ENCODE peak calls at places on chromosomes 4 and X, in five cellular contexts. One of them, this sample, is unnamed.

GRCh38 chrX:97597954-97598353 is 714.2 kb downstream of the RPA4 start:
- DNase-seq in fibroblast of pulmonary artery: no peak
- DNase-seq in astrocyte: no peak
- DNase-seq in WERI-Rb-1: peak
- DNase-seq in lung: no peak
- DNase-seq in this sample: no peak

GRCh38 chr4:183130328-183131155 is 31.5 kb downstream of the WWC2 start:
- DNase-seq in fibroblast of pulmonary artery: peak
- DNase-seq in astrocyte: peak
- DNase-seq in WERI-Rb-1: no peak
- DNase-seq in lung: peak
- DNase-seq in this sample: peak

GRCh38 chr4:173748353-173748752 is 218.3 kb upstream of the HAND2 start:
- DNase-seq in fibroblast of pulmonary artery: peak
- DNase-seq in astrocyte: no peak
- DNase-seq in WERI-Rb-1: no peak
- DNase-seq in lung: no peak
- DNase-seq in this sample: no peak

GRCh38 chr4:76365636-76366035 is 55.3 kb downstream of the CCDC158 start:
- DNase-seq in fibroblast of pulmonary artery: no peak
- DNase-seq in astrocyte: peak
- DNase-seq in WERI-Rb-1: no peak
- DNase-seq in lung: no peak
- DNase-seq in this sample: peak

GRCh38 chr4:118280501-118281218 is 72.1 kb downstream of the PRSS12 start:
- DNase-seq in fibroblast of pulmonary artery: peak
- DNase-seq in astrocyte: peak
- DNase-seq in WERI-Rb-1: peak
- DNase-seq in lung: peak
- DNase-seq in this sample: peak

GRCh38 chr4:78166582-78166981 is 109.5 kb downstream of the FRAS1 start:
- DNase-seq in fibroblast of pulmonary artery: no peak
- DNase-seq in astrocyte: peak
- DNase-seq in WERI-Rb-1: no peak
- DNase-seq in lung: no peak
- DNase-seq in this sample: no peak

GRCh38 chr4:163127621-163128020 is 39.1 kb downstream of the NAF1 start:
- DNase-seq in fibroblast of pulmonary artery: no peak
- DNase-seq in astrocyte: no peak
- DNase-seq in WERI-Rb-1: no peak
- DNase-seq in lung: no peak
- DNase-seq in this sample: no peak

GRCh38 chr4:109665783-109666455 is 37.3 kb downstream of the CASP6 start:
- DNase-seq in fibroblast of pulmonary artery: no peak
- DNase-seq in astrocyte: peak
- DNase-seq in WERI-Rb-1: no peak
- DNase-seq in lung: no peak
- DNase-seq in this sample: no peak

GRCh38 chrX:11759172-11759460 is 1.1 kb downstream of the MSL3 start:
- DNase-seq in fibroblast of pulmonary artery: no peak
- DNase-seq in astrocyte: no peak
- DNase-seq in WERI-Rb-1: no peak
- DNase-seq in lung: no peak
- DNase-seq in this sample: no peak

GRCh38 chrX:21883258-21883657 is 27.5 kb downstream of the YY2 start:
- DNase-seq in fibroblast of pulmonary artery: no peak
- DNase-seq in astrocyte: no peak
- DNase-seq in WERI-Rb-1: no peak
- DNase-seq in lung: no peak
- DNase-seq in this sample: no peak

GRCh38 chr4:1216869-1217294 is 32.0 kb downstream of the CTBP1 start:
- DNase-seq in fibroblast of pulmonary artery: no peak
- DNase-seq in astrocyte: no peak
- DNase-seq in WERI-Rb-1: no peak
- DNase-seq in lung: no peak
- DNase-seq in this sample: no peak

GRCh38 chrX:6904178-6904577 is 243.3 kb upstream of the STS start:
- DNase-seq in fibroblast of pulmonary artery: no peak
- DNase-seq in astrocyte: no peak
- DNase-seq in WERI-Rb-1: no peak
- DNase-seq in lung: no peak
- DNase-seq in this sample: no peak

GRCh38 chr4:56181140-56181950 is 205.9 kb downstream of the AASDH start:
- DNase-seq in fibroblast of pulmonary artery: peak
- DNase-seq in astrocyte: peak
- DNase-seq in WERI-Rb-1: no peak
- DNase-seq in lung: no peak
- DNase-seq in this sample: peak

GRCh38 chr4:108166441-108167315 is 2.1 kb downstream of the LEF1 start:
- DNase-seq in fibroblast of pulmonary artery: no peak
- DNase-seq in astrocyte: peak
- DNase-seq in WERI-Rb-1: peak
- DNase-seq in lung: no peak
- DNase-seq in this sample: no peak

GRCh38 chr4:163344147-163345050 is 707 bp downstream of the NPY5R start:
- DNase-seq in fibroblast of pulmonary artery: no peak
- DNase-seq in astrocyte: no peak
- DNase-seq in WERI-Rb-1: peak
- DNase-seq in lung: no peak
- DNase-seq in this sample: no peak

GRCh38 chr4:157023941-157024340 is 52.0 kb upstream of the GLRB start:
- DNase-seq in fibroblast of pulmonary artery: no peak
- DNase-seq in astrocyte: no peak
- DNase-seq in WERI-Rb-1: no peak
- DNase-seq in lung: no peak
- DNase-seq in this sample: peak

GRCh38 chr4:2285665-2286381 is 23.9 kb upstream of the MXD4 start:
- DNase-seq in fibroblast of pulmonary artery: no peak
- DNase-seq in astrocyte: no peak
- DNase-seq in WERI-Rb-1: no peak
- DNase-seq in lung: no peak
- DNase-seq in this sample: no peak

GRCh38 chr4:142781114-142781513 is 65.0 kb downstream of the INPP4B start:
- DNase-seq in fibroblast of pulmonary artery: peak
- DNase-seq in astrocyte: peak
- DNase-seq in WERI-Rb-1: no peak
- DNase-seq in lung: no peak
- DNase-seq in this sample: no peak

GRCh38 chr4:185275501-185275900 is 66.1 kb downstream of the SNX25 start:
- DNase-seq in fibroblast of pulmonary artery: no peak
- DNase-seq in astrocyte: no peak
- DNase-seq in WERI-Rb-1: no peak
- DNase-seq in lung: no peak
- DNase-seq in this sample: no peak

GRCh38 chr4:36351082-36351666 is 69.8 kb downstream of the DTHD1 start:
- DNase-seq in fibroblast of pulmonary artery: peak
- DNase-seq in astrocyte: peak
- DNase-seq in WERI-Rb-1: peak
- DNase-seq in lung: peak
- DNase-seq in this sample: peak

GRCh38 chr4:17664755-17665154 is 50.3 kb downstream of the MED28 start:
- DNase-seq in fibroblast of pulmonary artery: no peak
- DNase-seq in astrocyte: no peak
- DNase-seq in WERI-Rb-1: no peak
- DNase-seq in lung: no peak
- DNase-seq in this sample: no peak

GRCh38 chr4:41346306-41347061 is 89.8 kb downstream of the UCHL1 start:
- DNase-seq in fibroblast of pulmonary artery: no peak
- DNase-seq in astrocyte: no peak
- DNase-seq in WERI-Rb-1: no peak
- DNase-seq in lung: no peak
- DNase-seq in this sample: no peak

GRCh38 chr4:78704981-78705757 is 71.0 kb upstream of the BMP2K start:
- DNase-seq in fibroblast of pulmonary artery: no peak
- DNase-seq in astrocyte: peak
- DNase-seq in WERI-Rb-1: no peak
- DNase-seq in lung: no peak
- DNase-seq in this sample: peak

GRCh38 chrX:17812763-17813162 is 48.3 kb downstream of the RAI2 start:
- DNase-seq in fibroblast of pulmonary artery: peak
- DNase-seq in astrocyte: no peak
- DNase-seq in WERI-Rb-1: no peak
- DNase-seq in lung: no peak
- DNase-seq in this sample: peak

GRCh38 chrX:40097492-40098263 is at the start of gene BCOR:
- DNase-seq in fibroblast of pulmonary artery: peak
- DNase-seq in astrocyte: no peak
- DNase-seq in WERI-Rb-1: peak
- DNase-seq in lung: no peak
- DNase-seq in this sample: peak

GRCh38 chr4:141352775-141353544 is 132.3 kb downstream of the ZNF330 start:
- DNase-seq in fibroblast of pulmonary artery: peak
- DNase-seq in astrocyte: peak
- DNase-seq in WERI-Rb-1: no peak
- DNase-seq in lung: no peak
- DNase-seq in this sample: peak

GRCh38 chr4:137664416-137664815 is 132.1 kb upstream of the PCDH18 start:
- DNase-seq in fibroblast of pulmonary artery: peak
- DNase-seq in astrocyte: no peak
- DNase-seq in WERI-Rb-1: no peak
- DNase-seq in lung: no peak
- DNase-seq in this sample: no peak

GRCh38 chr4:185796176-185796575 is 15.8 kb downstream of the SORBS2 start:
- DNase-seq in fibroblast of pulmonary artery: peak
- DNase-seq in astrocyte: no peak
- DNase-seq in WERI-Rb-1: no peak
- DNase-seq in lung: no peak
- DNase-seq in this sample: no peak

GRCh38 chrX:8242431-8242830 is 71.4 kb upstream of the VCX2 start:
- DNase-seq in fibroblast of pulmonary artery: peak
- DNase-seq in astrocyte: peak
- DNase-seq in WERI-Rb-1: no peak
- DNase-seq in lung: no peak
- DNase-seq in this sample: no peak

GRCh38 chrX:149275836-149276235 is 229.3 kb downstream of the IDS start:
- DNase-seq in fibroblast of pulmonary artery: no peak
- DNase-seq in astrocyte: no peak
- DNase-seq in WERI-Rb-1: no peak
- DNase-seq in lung: no peak
- DNase-seq in this sample: peak

DNA sequence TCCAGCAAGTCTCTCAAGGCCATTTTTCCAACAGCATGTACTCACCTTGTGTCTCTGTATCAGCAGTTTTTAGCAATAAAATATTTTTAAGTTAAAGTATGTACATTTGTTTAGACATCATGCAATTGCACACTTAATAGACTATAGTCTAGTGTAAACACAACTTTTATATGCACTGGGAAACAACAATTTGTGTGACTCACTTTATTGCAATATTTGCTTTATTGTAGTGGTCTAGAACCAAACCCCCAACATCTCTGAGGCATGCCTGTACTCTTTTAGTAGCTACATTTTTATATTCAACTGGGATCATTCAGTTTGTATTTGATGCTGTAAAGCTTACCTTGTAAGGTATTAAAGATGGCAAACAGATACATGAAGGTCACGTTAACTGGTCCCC is 14.7 kb upstream of the PHKA2 start:
- DNase-seq in fibroblast of pulmonary artery: no peak
- DNase-seq in astrocyte: no peak
- DNase-seq in WERI-Rb-1: no peak
- DNase-seq in lung: no peak
- DNase-seq in this sample: no peak
- H3K4me3 ChIP-seq in fibroblast of pulmonary artery: no peak
- H3K4me3 ChIP-seq in astrocyte: no peak
- H3K4me3 ChIP-seq in WERI-Rb-1: no peak
- H3K4me3 ChIP-seq in lung: no peak
- H3K4me3 ChIP-seq in this sample: no peak

DNA sequence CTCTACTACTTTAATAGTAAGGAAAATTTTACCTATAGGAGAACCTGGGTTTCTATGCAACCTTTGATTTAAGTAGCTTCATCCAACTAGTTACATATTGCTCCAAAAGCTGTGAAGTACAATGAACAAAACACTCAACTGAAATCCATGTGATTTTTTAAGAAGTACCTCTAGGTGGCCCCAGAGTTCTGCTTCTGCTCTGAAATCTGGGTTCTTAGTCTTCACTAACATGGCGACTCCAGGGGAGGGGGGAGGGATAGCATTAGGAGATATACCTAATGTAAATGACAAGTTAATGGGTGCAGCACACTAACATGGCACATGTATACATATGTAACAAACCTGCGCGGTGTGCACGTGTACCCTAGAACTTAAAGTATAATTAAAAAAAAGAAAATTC is 73.4 kb upstream of the MAGEB2 start:
- DNase-seq in fibroblast of pulmonary artery: peak
- DNase-seq in astrocyte: peak
- DNase-seq in WERI-Rb-1: peak
- DNase-seq in lung: no peak
- DNase-seq in this sample: peak
- TF ChIP-seq CTCF in fibroblast of pulmonary artery: peak
- TF ChIP-seq CTCF in astrocyte: peak
- TF ChIP-seq CTCF in WERI-Rb-1: peak
- TF ChIP-seq CTCF in lung: no peak
- TF ChIP-seq CTCF in this sample: peak

DNA sequence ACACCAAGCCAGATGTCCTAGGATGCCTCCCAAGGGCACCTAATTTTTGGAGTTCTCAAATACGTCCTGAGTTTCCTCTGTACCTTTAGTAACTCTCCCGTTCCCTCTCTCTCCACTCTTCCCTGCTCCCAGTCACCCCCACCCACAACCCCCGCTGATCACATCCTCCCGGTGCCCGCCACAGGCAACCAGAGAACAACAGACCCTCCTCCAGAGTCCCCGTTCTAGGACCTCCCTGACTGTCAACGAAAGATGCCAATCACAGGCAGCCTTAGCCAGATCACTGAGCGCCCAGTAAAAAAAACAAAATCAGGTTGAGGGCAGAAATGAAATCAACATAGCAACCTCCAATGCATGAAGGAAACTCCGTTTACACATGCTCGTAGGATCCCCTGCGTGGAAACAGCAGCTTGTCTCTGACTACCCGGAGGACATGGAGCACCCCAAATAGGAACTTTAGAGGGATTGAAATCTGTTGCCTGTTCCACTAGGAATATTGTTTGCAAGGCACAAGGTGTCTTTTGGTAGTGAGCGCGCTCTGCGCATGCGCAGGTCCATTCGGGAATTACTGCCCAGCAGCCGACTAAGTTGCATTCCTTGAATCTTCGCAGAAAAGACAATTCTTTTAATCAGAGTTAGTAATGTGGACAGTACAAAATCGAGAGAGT is at the start of gene GABRB1:
- DNase-seq in fibroblast of pulmonary artery: peak
- DNase-seq in astrocyte: peak
- DNase-seq in WERI-Rb-1: peak
- DNase-seq in lung: peak
- DNase-seq in this sample: peak
- H3K4me3 ChIP-seq in fibroblast of pulmonary artery: peak
- H3K4me3 ChIP-seq in astrocyte: peak
- H3K4me3 ChIP-seq in WERI-Rb-1: peak
- H3K4me3 ChIP-seq in lung: no peak
- H3K4me3 ChIP-seq in this sample: peak

GRCh38 chrX:140701480-140701879 is 8.1 kb upstream of the LINC00632 start:
- DNase-seq in fibroblast of pulmonary artery: peak
- DNase-seq in astrocyte: peak
- DNase-seq in WERI-Rb-1: no peak
- DNase-seq in lung: no peak
- DNase-seq in this sample: peak
- TF ChIP-seq CTCF in fibroblast of pulmonary artery: peak
- TF ChIP-seq CTCF in astrocyte: peak
- TF ChIP-seq CTCF in WERI-Rb-1: no peak
- TF ChIP-seq CTCF in lung: peak
- TF ChIP-seq CTCF in this sample: no peak

This sample was measured in epithelial cell of esophagus.